ENCODE peak calls at places on chromosome 19, in eight cellular contexts. A is pulmonary artery endothelial cell, Y is T-helper 17 cell, E is GM23338, Z is left ventricle myocardium inferior, I is memory B cell, K is posterior vena cava, Q is heart left ventricle. N is an unnamed sample.
A peak's percentile ranks its signal among the peaks of the same experiment; 100 is the strongest.

GRCh38 chr19:2733930-2734588 is 5.8 kb downstream of the SLC39A3 start:
- DNase-seq in E (no peak), K (no peak), Y (no peak), I (no peak), Q (no peak), A (no peak), Z (no peak), N (no peak)

GRCh38 chr19:50008532-50008931 is 16.6 kb downstream of the VRK3 start:
- DNase-seq in E (peak; percentile 90), Y (no peak), Z (peak; percentile 24), A (no peak), Q (no peak), I (no peak), K (no peak), N (no peak)

GRCh38 chr19:35901854-35902661 is at the start of gene HCST:
- DNase-seq in Y (no peak), I (peak; percentile 56), Q (peak; percentile 39), A (no peak), E (no peak), Z (no peak), K (no peak), N (no peak)

GRCh38 chr19:42290523-42291436 is 11.2 kb upstream of the PRR19 start:
- DNase-seq in Y (peak; percentile 46), Z (no peak), I (peak; percentile 67), E (peak; percentile 44), Q (peak; percentile 44), K (no peak), A (no peak), N (peak; percentile 66)

GRCh38 chr19:43290568-43291359 is 21.4 kb upstream of the PSG9 start:
- DNase-seq in Q (no peak), I (no peak), Y (no peak), E (peak; percentile 32), K (no peak), A (no peak), Z (no peak), N (no peak)

GRCh38 chr19:16482745-16483144 is 11.0 kb upstream of the EPS15L1 start:
- DNase-seq in I (no peak), Q (no peak), E (no peak), A (no peak), K (no peak), Y (no peak), Z (no peak), N (no peak)

GRCh38 chr19:6802336-6803035 is 30.0 kb downstream of the VAV1 start:
- DNase-seq in Y (peak; percentile 34), E (peak; percentile 32), K (peak; percentile 82), I (peak; percentile 46), Z (peak; percentile 30), Q (peak; percentile 59), A (no peak), N (peak; percentile 61)

GRCh38 chr19:19110410-19111137 is 27.7 kb downstream of the TMEM161A start:
- DNase-seq in Y (no peak), Z (no peak), I (no peak), E (peak; percentile 87), K (no peak), Q (no peak), A (no peak), N (no peak)

GRCh38 chr19:43476606-43477005 is 11.2 kb upstream of the LYPD3 start:
- DNase-seq in Y (no peak), I (no peak), Q (no peak), A (peak; percentile 15), K (no peak), Z (no peak), E (no peak), N (no peak)

GRCh38 chr19:35005256-35005977 is 5.3 kb downstream of the GRAMD1A start:
- DNase-seq in A (no peak), K (peak; percentile 76), Q (peak; percentile 14), Z (no peak), I (no peak), E (no peak), Y (no peak), N (no peak)

GRCh38 chr19:1251503-1252220 is 3.3 kb downstream of the MIDN start:
- DNase-seq in A (no peak), Q (no peak), Z (peak; percentile 84), K (peak; percentile 93), I (peak; percentile 65), Y (peak; percentile 50), E (no peak), N (peak; percentile 88)

GRCh38 chr19:3556978-3557460 is 367 bp downstream of the MFSD12 start:
- DNase-seq in K (no peak), Q (no peak), A (no peak), Z (no peak), I (peak; percentile 58), E (peak; percentile 51), Y (peak; percentile 55), N (no peak)

GRCh38 chr19:13100871-13101589 is 1.6 kb downstream of the LYL1 start:
- DNase-seq in Q (peak; percentile 32), I (peak; percentile 19), Z (no peak), K (peak; percentile 80), E (peak; percentile 76), Y (no peak), A (no peak), N (peak; percentile 58)

GRCh38 chr19:34900245-34900644 is 26.5 kb upstream of the ZNF30 start:
- DNase-seq in Y (no peak), Z (no peak), A (no peak), Q (no peak), I (no peak), E (no peak), K (no peak), N (no peak)

GRCh38 chr19:41478171-41478570 is 35.2 kb downstream of the ERICH4 start:
- DNase-seq in Z (no peak), Q (no peak), Y (no peak), E (peak; percentile 9), A (no peak), K (no peak), I (no peak), N (no peak)

N was measured in sciatic nerve.